ENCODE peak calls at places on chromosomes 7 and 10, in five cellular contexts. One of them, this sample, is unnamed.

GRCh38 chr7:150330211-150330885 is 7.0 kb upstream of the ACTR3C start:
- DNase-seq in CD4-positive, CD25-positive, alpha-beta regulatory T cell: no peak
- DNase-seq in AG04450: no peak
- DNase-seq in right atrium auricular region: no peak
- DNase-seq in mesendoderm: no peak
- DNase-seq in this sample: no peak

GRCh38 chr10:52331759-52332364 is 17.8 kb downstream of the DKK1 start:
- DNase-seq in CD4-positive, CD25-positive, alpha-beta regulatory T cell: no peak
- DNase-seq in AG04450: no peak
- DNase-seq in right atrium auricular region: no peak
- DNase-seq in mesendoderm: no peak
- DNase-seq in this sample: no peak

GRCh38 chr7:127251048-127251451 is 1.7 kb downstream of the GRM8 start:
- DNase-seq in CD4-positive, CD25-positive, alpha-beta regulatory T cell: no peak
- DNase-seq in AG04450: no peak
- DNase-seq in right atrium auricular region: no peak
- DNase-seq in mesendoderm: no peak
- DNase-seq in this sample: no peak

GRCh38 chr7:91164948-91165845 is 99.0 kb upstream of the FZD1 start:
- DNase-seq in CD4-positive, CD25-positive, alpha-beta regulatory T cell: no peak
- DNase-seq in AG04450: peak
- DNase-seq in right atrium auricular region: no peak
- DNase-seq in mesendoderm: no peak
- DNase-seq in this sample: no peak

GRCh38 chr7:155380221-155380861 is 77.6 kb upstream of the EN2 start:
- DNase-seq in CD4-positive, CD25-positive, alpha-beta regulatory T cell: peak
- DNase-seq in AG04450: peak
- DNase-seq in right atrium auricular region: peak
- DNase-seq in mesendoderm: peak
- DNase-seq in this sample: peak

GRCh38 chr10:118979661-118980060 is 49.9 kb upstream of the NANOS1 start:
- DNase-seq in CD4-positive, CD25-positive, alpha-beta regulatory T cell: no peak
- DNase-seq in AG04450: no peak
- DNase-seq in right atrium auricular region: no peak
- DNase-seq in mesendoderm: no peak
- DNase-seq in this sample: no peak

GRCh38 chr10:24468281-24468751 is 255.4 kb downstream of the ARHGAP21 start:
- DNase-seq in CD4-positive, CD25-positive, alpha-beta regulatory T cell: no peak
- DNase-seq in AG04450: no peak
- DNase-seq in right atrium auricular region: no peak
- DNase-seq in mesendoderm: no peak
- DNase-seq in this sample: no peak

GRCh38 chr7:47143344-47143743 is 438.6 kb downstream of the TNS3 start:
- DNase-seq in CD4-positive, CD25-positive, alpha-beta regulatory T cell: no peak
- DNase-seq in AG04450: peak
- DNase-seq in right atrium auricular region: no peak
- DNase-seq in mesendoderm: no peak
- DNase-seq in this sample: no peak

GRCh38 chr10:104910712-104911111 is 269.6 kb downstream of the SORCS3 start:
- DNase-seq in CD4-positive, CD25-positive, alpha-beta regulatory T cell: no peak
- DNase-seq in AG04450: no peak
- DNase-seq in right atrium auricular region: no peak
- DNase-seq in mesendoderm: no peak
- DNase-seq in this sample: no peak

GRCh38 chr10:96606216-96606615 is 19.4 kb upstream of the TM9SF3 start:
- DNase-seq in CD4-positive, CD25-positive, alpha-beta regulatory T cell: no peak
- DNase-seq in AG04450: no peak
- DNase-seq in right atrium auricular region: no peak
- DNase-seq in mesendoderm: peak
- DNase-seq in this sample: no peak

GRCh38 chr7:50307368-50308012 is 3.0 kb downstream of the IKZF1 start:
- DNase-seq in CD4-positive, CD25-positive, alpha-beta regulatory T cell: peak
- DNase-seq in AG04450: no peak
- DNase-seq in right atrium auricular region: no peak
- DNase-seq in mesendoderm: no peak
- DNase-seq in this sample: no peak

DNA sequence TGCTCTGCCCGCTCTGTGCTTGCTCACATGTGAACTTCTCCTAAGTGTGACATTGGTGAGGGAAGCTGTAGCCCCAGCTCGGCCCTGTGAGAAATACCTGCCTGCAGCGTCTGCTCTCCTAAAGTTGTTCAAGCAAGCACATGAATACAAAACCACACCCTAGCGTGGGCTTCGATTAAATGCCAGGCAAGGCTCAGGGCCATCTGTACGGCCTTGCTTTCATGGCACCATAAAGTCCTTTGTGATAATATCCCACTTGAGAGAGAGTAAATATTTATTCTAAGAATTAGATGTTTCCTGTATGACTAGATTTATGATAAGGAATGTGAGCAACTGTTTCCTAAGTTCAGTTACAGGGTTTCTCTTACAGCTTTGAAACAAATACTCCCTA is 262.8 kb upstream of the KLF14 start:
- DNase-seq in CD4-positive, CD25-positive, alpha-beta regulatory T cell: no peak
- DNase-seq in AG04450: no peak
- DNase-seq in right atrium auricular region: no peak
- DNase-seq in mesendoderm: no peak
- DNase-seq in this sample: no peak
- H3K4me3 ChIP-seq in CD4-positive, CD25-positive, alpha-beta regulatory T cell: peak
- H3K4me3 ChIP-seq in AG04450: no peak
- H3K4me3 ChIP-seq in right atrium auricular region: no peak
- H3K4me3 ChIP-seq in mesendoderm: no peak
- H3K4me3 ChIP-seq in this sample: no peak

GRCh38 chr7:94656925-94657731 is 1.2 kb upstream of the SGCE start:
- DNase-seq in CD4-positive, CD25-positive, alpha-beta regulatory T cell: peak
- DNase-seq in AG04450: no peak
- DNase-seq in right atrium auricular region: no peak
- DNase-seq in mesendoderm: peak
- DNase-seq in this sample: peak
- H3K27ac ChIP-seq in CD4-positive, CD25-positive, alpha-beta regulatory T cell: no peak
- H3K27ac ChIP-seq in AG04450: no peak
- H3K27ac ChIP-seq in right atrium auricular region: peak
- H3K27ac ChIP-seq in mesendoderm: no peak
- H3K27ac ChIP-seq in this sample: no peak

GRCh38 chr10:80132299-80133139 is at the start of gene PLAC9:
- DNase-seq in CD4-positive, CD25-positive, alpha-beta regulatory T cell: no peak
- DNase-seq in AG04450: no peak
- DNase-seq in right atrium auricular region: peak
- DNase-seq in mesendoderm: peak
- DNase-seq in this sample: no peak
- H3K4me3 ChIP-seq in CD4-positive, CD25-positive, alpha-beta regulatory T cell: no peak
- H3K4me3 ChIP-seq in AG04450: peak
- H3K4me3 ChIP-seq in right atrium auricular region: peak
- H3K4me3 ChIP-seq in mesendoderm: peak
- H3K4me3 ChIP-seq in this sample: no peak

GRCh38 chr7:25834050-25834449 is 317.9 kb upstream of the NFE2L3 start:
- DNase-seq in CD4-positive, CD25-positive, alpha-beta regulatory T cell: no peak
- DNase-seq in AG04450: no peak
- DNase-seq in right atrium auricular region: no peak
- DNase-seq in mesendoderm: no peak
- DNase-seq in this sample: no peak

GRCh38 chr7:25830986-25831558 is 320.9 kb upstream of the NFE2L3 start:
- DNase-seq in CD4-positive, CD25-positive, alpha-beta regulatory T cell: no peak
- DNase-seq in AG04450: peak
- DNase-seq in right atrium auricular region: no peak
- DNase-seq in mesendoderm: no peak
- DNase-seq in this sample: no peak

GRCh38 chr7:25831901-25832411 is 320.0 kb upstream of the NFE2L3 start:
- DNase-seq in CD4-positive, CD25-positive, alpha-beta regulatory T cell: no peak
- DNase-seq in AG04450: no peak
- DNase-seq in right atrium auricular region: no peak
- DNase-seq in mesendoderm: no peak
- DNase-seq in this sample: no peak

GRCh38 chr7:25832926-25833325 is 319.1 kb upstream of the NFE2L3 start:
- DNase-seq in CD4-positive, CD25-positive, alpha-beta regulatory T cell: no peak
- DNase-seq in AG04450: no peak
- DNase-seq in right atrium auricular region: no peak
- DNase-seq in mesendoderm: no peak
- DNase-seq in this sample: no peak

GRCh38 chr7:25832456-25832855 is 319.5 kb upstream of the NFE2L3 start:
- DNase-seq in CD4-positive, CD25-positive, alpha-beta regulatory T cell: no peak
- DNase-seq in AG04450: no peak
- DNase-seq in right atrium auricular region: no peak
- DNase-seq in mesendoderm: no peak
- DNase-seq in this sample: no peak
- H3K27ac ChIP-seq in CD4-positive, CD25-positive, alpha-beta regulatory T cell: no peak
- H3K27ac ChIP-seq in AG04450: no peak
- H3K27ac ChIP-seq in right atrium auricular region: peak
- H3K27ac ChIP-seq in mesendoderm: no peak
- H3K27ac ChIP-seq in this sample: no peak

DNA sequence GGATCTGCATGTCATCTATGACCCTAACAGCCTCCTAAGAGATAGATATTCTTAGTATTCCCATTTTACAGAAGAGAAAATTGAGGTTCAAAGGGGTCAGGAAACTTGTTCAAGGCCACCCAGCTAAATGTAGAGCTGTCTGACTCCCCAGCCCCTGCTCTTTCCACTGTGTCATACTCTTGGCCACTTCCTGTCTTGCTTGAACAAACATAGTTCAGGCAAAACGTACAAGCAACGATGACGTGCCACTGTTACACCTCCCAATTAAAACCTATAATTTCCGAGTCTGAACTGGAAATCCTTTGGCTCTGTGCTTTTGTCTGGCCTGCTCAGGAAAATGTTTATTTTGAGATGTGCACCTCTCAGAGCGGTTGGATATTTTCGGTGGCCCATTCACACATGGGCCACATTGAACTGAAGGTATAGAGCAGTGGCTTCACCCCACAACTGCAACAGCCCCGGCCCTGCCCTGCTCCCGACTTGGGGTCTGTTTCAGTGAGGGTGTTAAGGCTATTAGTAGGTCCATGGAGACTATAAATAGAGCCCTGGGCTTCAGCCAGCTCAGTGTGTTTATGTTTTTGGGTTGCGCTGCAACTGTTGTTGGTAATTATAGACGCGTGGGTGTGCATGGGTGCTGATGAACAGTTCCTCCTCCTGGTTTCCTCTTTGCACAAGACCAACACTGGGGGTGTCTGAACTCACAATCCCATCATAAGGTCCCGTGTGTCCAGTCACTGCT is 172.3 kb upstream of the ADO start:
- DNase-seq in CD4-positive, CD25-positive, alpha-beta regulatory T cell: peak
- DNase-seq in AG04450: no peak
- DNase-seq in right atrium auricular region: peak
- DNase-seq in mesendoderm: no peak
- DNase-seq in this sample: no peak
- H3K4me3 ChIP-seq in CD4-positive, CD25-positive, alpha-beta regulatory T cell: peak
- H3K4me3 ChIP-seq in AG04450: no peak
- H3K4me3 ChIP-seq in right atrium auricular region: no peak
- H3K4me3 ChIP-seq in mesendoderm: no peak
- H3K4me3 ChIP-seq in this sample: peak

DNA sequence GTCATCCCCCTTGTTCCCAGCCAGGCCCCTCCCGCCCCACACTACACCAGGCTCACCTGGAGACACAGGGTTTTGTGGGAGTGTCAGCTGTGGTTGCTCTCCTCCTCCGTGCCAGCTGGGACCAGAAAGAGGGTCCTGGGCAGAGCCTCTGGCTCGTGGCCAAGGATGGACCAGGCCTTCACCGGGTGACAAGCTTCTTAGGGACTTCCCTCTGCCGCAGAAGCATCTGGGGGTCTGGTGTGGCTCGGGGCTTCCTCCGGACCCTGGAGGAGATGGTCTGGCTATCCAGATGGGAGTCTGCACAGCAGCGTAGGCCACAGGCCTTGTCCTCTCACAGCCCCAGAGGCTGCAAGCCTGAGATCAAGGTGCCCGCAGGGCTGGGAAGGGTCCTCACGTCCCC is 63.8 kb upstream of the CFAP46 start:
- DNase-seq in CD4-positive, CD25-positive, alpha-beta regulatory T cell: no peak
- DNase-seq in AG04450: no peak
- DNase-seq in right atrium auricular region: no peak
- DNase-seq in mesendoderm: no peak
- DNase-seq in this sample: no peak
- H3K27ac ChIP-seq in CD4-positive, CD25-positive, alpha-beta regulatory T cell: no peak
- H3K27ac ChIP-seq in AG04450: no peak
- H3K27ac ChIP-seq in right atrium auricular region: no peak
- H3K27ac ChIP-seq in mesendoderm: no peak
- H3K27ac ChIP-seq in this sample: no peak

DNA sequence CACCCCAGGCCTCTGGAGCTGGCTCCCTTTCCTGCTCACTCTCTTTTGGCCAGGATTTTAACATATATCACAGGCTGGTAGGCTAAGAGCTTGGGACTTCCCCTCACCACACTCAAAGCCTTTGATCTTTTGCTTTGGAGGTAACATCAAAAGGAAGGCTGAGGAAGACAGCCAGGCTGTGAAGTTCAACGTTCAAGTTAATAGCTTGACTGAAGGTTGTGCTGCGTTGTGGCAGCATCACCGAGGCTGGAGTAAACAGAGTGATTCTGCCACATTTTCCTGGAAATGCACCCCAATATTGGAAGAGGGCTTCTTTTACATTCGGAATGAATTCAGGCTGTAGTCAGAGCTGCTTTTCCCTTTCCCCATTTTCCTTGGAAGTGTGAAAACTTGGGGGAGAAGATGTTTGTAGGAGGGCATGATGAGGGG is 57.3 kb downstream of the TCF7L2 start:
- DNase-seq in CD4-positive, CD25-positive, alpha-beta regulatory T cell: peak
- DNase-seq in AG04450: no peak
- DNase-seq in right atrium auricular region: no peak
- DNase-seq in mesendoderm: peak
- DNase-seq in this sample: peak
- H3K4me3 ChIP-seq in CD4-positive, CD25-positive, alpha-beta regulatory T cell: peak
- H3K4me3 ChIP-seq in AG04450: no peak
- H3K4me3 ChIP-seq in right atrium auricular region: no peak
- H3K4me3 ChIP-seq in mesendoderm: no peak
- H3K4me3 ChIP-seq in this sample: peak